ENCODE peak calls at places on chromosomes 4 and X, in eight cellular contexts. I, Q, K, T, U, G, F and D are unnamed samples.

GRCh38 chr4:139656614-139657486 is 8.8 kb upstream of the MGST2 start:
- DNase-seq in I (peak; percentile 84), F (peak; percentile 57), T (peak; percentile 65), G (peak; percentile 63), Q (peak; percentile 72), K (no peak), U (peak; percentile 30), D (peak; percentile 64)

GRCh38 chrX:85851418-85851817 is 195.9 kb downstream of the CHM start:
- DNase-seq in F (peak; percentile 52), G (no peak), Q (no peak), U (no peak), T (no peak), I (peak; percentile 8), K (no peak), D (peak; percentile 18)

GRCh38 chrX:107493141-107493540 is 43.7 kb downstream of the FRMPD3 start:
- DNase-seq in T (no peak), G (no peak), F (no peak), I (no peak), K (no peak), U (no peak), Q (no peak), D (no peak)

GRCh38 chrX:108020631-108021030 is 24.2 kb upstream of the VSIG1 start:
- DNase-seq in Q (peak; percentile 1), F (no peak), G (no peak), T (no peak), K (no peak), I (peak; percentile 37), U (no peak), D (no peak)

GRCh38 chr4:1296324-1297022 is 6.8 kb downstream of the MAEA start:
- DNase-seq in I (no peak), U (no peak), G (peak; percentile 36), T (no peak), F (no peak), K (peak; percentile 54), Q (no peak), D (no peak)

GRCh38 chr4:2297606-2298517 is 36.0 kb upstream of the MXD4 start:
- DNase-seq in K (no peak), Q (no peak), I (no peak), T (no peak), F (no peak), G (no peak), U (no peak), D (no peak)

GRCh38 chrX:19839770-19840254 is 47.6 kb downstream of the SH3KBP1 start:
- DNase-seq in Q (no peak), U (no peak), F (no peak), G (no peak), K (no peak), I (no peak), T (no peak), D (no peak)

GRCh38 chrX:129496625-129497024 is 26.7 kb downstream of the SMARCA1 start:
- DNase-seq in K (no peak), Q (peak; percentile 36), I (peak; percentile 22), U (no peak), F (no peak), G (no peak), T (no peak), D (no peak)

GRCh38 chr4:167616471-167616870 is 382.2 kb upstream of the SPOCK3 start:
- DNase-seq in K (no peak), T (no peak), I (no peak), G (no peak), Q (no peak), F (no peak), U (no peak), D (no peak)

GRCh38 chr4:2059726-2060577 is 825 bp downstream of the NAT8L start:
- DNase-seq in G (no peak), F (no peak), T (peak; percentile 23), Q (no peak), U (peak; percentile 11), K (peak; percentile 59), I (no peak), D (peak; percentile 61)

GRCh38 chrX:140505421-140506337 is 810 bp upstream of the SOX3 start:
- DNase-seq in T (no peak), I (no peak), G (no peak), K (no peak), F (peak; percentile 30), U (no peak), Q (no peak), D (peak; percentile 24)

GRCh38 chr4:73451404-73451803 is 15.4 kb downstream of the AFP start:
- DNase-seq in F (peak; percentile 22), T (no peak), Q (peak; percentile 26), U (no peak), G (no peak), I (peak; percentile 54), K (no peak), D (no peak)

GRCh38 chrX:128396601-128397000 is 344.4 kb upstream of the ACTRT1 start:
- DNase-seq in G (no peak), T (no peak), U (no peak), Q (no peak), I (no peak), F (no peak), K (no peak), D (no peak)

GRCh38 chr4:145736241-145736831 is 56.4 kb downstream of the C4orf51 start:
- DNase-seq in I (peak; percentile 81), U (peak; percentile 27), K (peak; percentile 73), T (peak; percentile 29), Q (peak; percentile 76), G (peak; percentile 77), F (no peak), D (no peak)

GRCh38 chrX:53631156-53631555 is 55.4 kb downstream of the HUWE1 start:
- DNase-seq in F (no peak), G (no peak), Q (no peak), I (peak; percentile 5), K (no peak), T (no peak), U (no peak), D (no peak)

GRCh38 chrX:103101280-103102042 is 8.5 kb upstream of the NXF3 start:
- DNase-seq in Q (no peak), K (no peak), G (no peak), T (no peak), U (no peak), F (peak; percentile 14), I (peak; percentile 35), D (no peak)

GRCh38 chr4:113042502-113042901 is 7.0 kb upstream of the ANK2 start:
- DNase-seq in K (no peak), Q (no peak), T (no peak), I (no peak), G (no peak), F (no peak), U (no peak), D (no peak)

GRCh38 chr4:113043591-113043990 is 5.9 kb upstream of the ANK2 start:
- DNase-seq in G (no peak), T (no peak), I (no peak), K (no peak), Q (no peak), F (no peak), U (no peak), D (no peak)

DNA sequence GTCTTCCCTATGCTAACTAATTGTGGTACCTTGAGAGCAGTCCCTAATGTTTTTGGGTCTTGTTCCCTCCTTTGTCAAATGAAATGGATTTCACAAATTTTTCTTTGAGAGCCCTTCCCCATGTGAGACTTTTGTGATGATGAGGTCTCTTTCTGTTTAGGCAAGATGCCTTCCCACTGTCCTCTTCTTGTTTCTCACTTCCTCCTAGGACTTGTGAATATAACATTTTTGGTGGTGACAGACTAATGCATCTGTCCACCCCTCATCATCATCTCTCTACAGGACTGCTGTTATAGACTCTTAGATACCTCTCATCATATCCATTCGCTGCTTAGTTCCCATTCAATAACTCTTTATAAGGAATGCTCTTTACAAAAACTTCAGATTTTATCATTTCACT is 8.7 kb upstream of the ANK2 start:
- DNase-seq in F (no peak), T (no peak), K (no peak), G (no peak), Q (no peak), U (no peak), I (no peak), D (no peak)
- TF ChIP-seq CTCF in F (no peak), T (no peak), K (no peak), G (no peak), Q (no peak), U (no peak), I (no peak), D (no peak)

DNA sequence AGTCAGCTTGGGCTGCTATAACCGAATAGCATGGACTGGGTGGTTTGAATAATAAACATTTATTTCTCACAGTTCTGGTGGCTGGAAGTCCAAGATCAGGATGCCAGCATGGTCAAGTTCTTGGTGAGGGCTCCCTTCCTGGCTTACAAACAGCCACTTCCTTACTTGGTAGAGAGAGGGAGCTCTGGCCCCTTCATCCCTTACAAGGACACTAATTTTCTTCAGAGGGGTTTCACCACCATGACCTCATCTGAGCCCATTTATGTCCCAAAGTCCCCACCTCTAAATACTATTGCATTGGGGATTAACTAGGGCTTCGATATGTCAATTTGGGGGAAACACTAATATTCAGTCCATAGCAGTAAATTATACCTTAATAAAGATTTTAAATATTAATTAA is 61.8 kb downstream of the CLNK start:
- DNase-seq in F (no peak), U (no peak), Q (no peak), T (no peak), I (peak; percentile 20), G (no peak), K (no peak), D (no peak)
- TF ChIP-seq CTCF in F (no peak), U (peak; percentile 14), Q (peak; percentile 12), T (no peak), I (peak; percentile 51), G (no peak), K (no peak), D (no peak)

DNA sequence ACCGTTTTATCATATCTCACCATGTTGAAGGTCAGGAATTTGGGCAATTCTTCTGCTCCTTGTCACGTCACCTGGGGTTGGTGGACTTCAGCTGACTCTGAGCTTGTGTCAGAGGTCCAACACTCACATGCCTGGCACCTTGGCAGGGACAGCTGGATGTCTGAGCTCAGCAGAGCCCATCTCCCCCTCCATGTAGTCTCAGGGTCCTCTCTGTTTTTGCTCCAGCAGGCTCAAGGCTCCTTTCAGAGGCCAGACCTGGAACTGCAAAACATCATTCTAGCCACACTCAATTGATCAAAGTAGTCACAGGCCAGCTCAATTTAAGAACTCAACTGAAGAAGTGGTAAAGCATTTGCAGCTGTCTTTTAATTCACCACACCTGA is 45.4 kb downstream of the EDNRA start:
- DNase-seq in U (no peak), G (no peak), I (no peak), K (no peak), F (no peak), T (no peak), Q (no peak), D (no peak)
- TF ChIP-seq CTCF in U (peak; percentile 32), G (no peak), I (no peak), K (no peak), F (no peak), T (no peak), Q (no peak), D (no peak)

DNA sequence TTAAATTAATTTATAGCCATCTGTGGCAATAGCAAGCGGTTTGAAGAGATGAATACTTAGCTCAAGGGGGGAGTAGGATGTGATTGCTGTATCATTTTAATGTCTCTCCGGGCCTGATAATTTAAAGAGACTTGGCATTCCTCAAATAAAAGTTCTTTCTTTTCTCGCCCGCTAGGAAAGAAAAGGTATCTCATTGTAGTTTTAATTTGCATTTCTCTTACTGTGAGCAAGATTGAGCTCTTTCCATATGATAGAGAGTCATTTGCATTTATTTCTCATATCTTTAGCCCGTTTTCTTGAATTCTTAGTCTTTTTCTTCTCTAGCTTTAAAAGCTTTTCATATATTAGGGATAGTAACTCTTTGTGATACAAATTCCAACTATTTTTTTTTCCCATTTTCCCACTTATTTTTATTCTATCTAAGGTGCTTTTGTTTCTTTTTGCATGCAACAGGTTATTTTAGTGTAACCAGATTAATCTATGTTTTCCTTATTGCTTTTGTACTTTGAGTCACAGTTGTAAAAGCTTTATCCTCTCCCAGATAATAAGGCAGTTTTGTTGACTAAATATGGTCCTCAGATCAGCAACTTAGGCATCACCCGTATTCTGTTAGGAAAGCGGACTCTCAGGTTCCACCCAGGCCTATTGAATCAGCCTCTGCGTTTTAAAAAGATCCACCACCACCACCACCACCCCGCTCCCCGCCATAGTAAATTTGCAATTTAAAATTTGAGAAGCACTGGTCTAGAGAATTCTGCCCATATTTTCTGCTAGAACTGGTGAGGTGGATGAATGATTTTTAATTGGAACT is 58.7 kb upstream of the USP9X start:
- DNase-seq in K (no peak), Q (no peak), U (no peak), F (no peak), I (no peak), T (no peak), G (no peak), D (no peak)
- TF ChIP-seq CTCF in K (no peak), Q (no peak), U (no peak), F (no peak), I (no peak), T (no peak), G (no peak), D (no peak)